ENCODE peak calls at places on chromosomes 5 and 9, in ten cellular contexts. R is CD4-positive, CD25-positive, alpha-beta regulatory T cell; A is spleen; K is aorta; O is ELR; J is H4; B is stimulated activated CD8-positive, alpha-beta memory T cell treated with anti-CD3 and anti-CD28 coated beads, Interleukin-2, amount 100 ng/mL, for 1 hour; M is H7; Y is activated gamma-delta T cell treated with Interleukin-2 at 50 U/mL for 16 hours; P is A172. I is an unnamed sample.

GRCh38 chr5:172102251-172102870 is 85.7 kb downstream of the STK10 start:
- DNase-seq in K (peak; percentile 72), Y (no peak), A (peak; percentile 79), R (no peak), P (peak; percentile 37), B (no peak), M (peak; percentile 28), O (no peak), J (no peak), I (no peak)

GRCh38 chr5:32934529-32934928 is 223.4 kb downstream of the NPR3 start:
- DNase-seq in Y (no peak), R (no peak), B (no peak), J (no peak), P (no peak), K (no peak), M (no peak), A (no peak), O (no peak), I (no peak)

GRCh38 chr5:148904440-148904839 is 78.0 kb downstream of the ADRB2 start:
- DNase-seq in B (no peak), A (no peak), J (no peak), R (no peak), P (no peak), O (no peak), Y (no peak), M (no peak), K (peak; percentile 83), I (peak; percentile 21)

GRCh38 chr9:4353236-4353635 is 53.4 kb upstream of the GLIS3 start:
- DNase-seq in B (no peak), Y (no peak), R (no peak), P (no peak), O (no peak), J (no peak), K (no peak), M (no peak), A (no peak), I (no peak)

GRCh38 chr9:69157751-69158466 is 16.2 kb upstream of the TJP2 start:
- DNase-seq in K (no peak), O (peak; percentile 84), R (no peak), B (no peak), A (no peak), J (no peak), M (no peak), Y (no peak), P (peak; percentile 75), I (no peak)

GRCh38 chr9:130770679-130771442 is 64.2 kb upstream of the ABL1 start:
- DNase-seq in R (peak; percentile 61), P (peak; percentile 27), A (no peak), B (no peak), M (peak; percentile 61), K (no peak), Y (no peak), O (peak; percentile 80), J (peak; percentile 48), I (no peak)

GRCh38 chr9:121976751-121977150 is 116.4 kb downstream of the TTLL11 start:
- DNase-seq in A (no peak), Y (no peak), O (peak; percentile 84), P (peak; percentile 80), R (no peak), M (no peak), J (no peak), K (no peak), B (no peak), I (no peak)

GRCh38 chr9:77375956-77376532 is 198.7 kb downstream of the VPS13A start:
- DNase-seq in P (no peak), M (peak; percentile 12), B (no peak), R (no peak), J (no peak), A (no peak), O (no peak), Y (no peak), K (no peak), I (no peak)

GRCh38 chr5:61304611-61305369 is 27.3 kb upstream of the ZSWIM6 start:
- DNase-seq in P (peak; percentile 90), B (no peak), O (peak; percentile 98), R (no peak), J (peak; percentile 77), M (no peak), Y (no peak), A (no peak), K (no peak), I (no peak)

GRCh38 chr9:115208503-115208902 is 90.5 kb upstream of the TNC start:
- DNase-seq in R (no peak), K (no peak), Y (no peak), M (no peak), A (no peak), J (peak; percentile 57), B (no peak), O (peak; percentile 83), P (peak; percentile 23), I (no peak)

GRCh38 chr5:156764149-156764548 is 85.9 kb upstream of the PPP1R2B start:
- DNase-seq in P (no peak), A (no peak), B (no peak), M (no peak), Y (no peak), R (no peak), J (no peak), K (no peak), O (no peak), I (no peak)

GRCh38 chr5:6496207-6496584 is 47.5 kb downstream of the UBE2QL1 start:
- DNase-seq in J (peak; percentile 48), R (peak; percentile 35), A (no peak), O (no peak), P (peak; percentile 20), K (no peak), B (no peak), Y (no peak), M (no peak), I (no peak)

GRCh38 chr5:57298295-57298984 is 124.6 kb downstream of the GPBP1 start:
- DNase-seq in M (peak; percentile 33), Y (peak; percentile 87), A (peak; percentile 78), K (peak; percentile 86), P (peak; percentile 83), J (peak; percentile 75), O (peak; percentile 88), R (peak; percentile 86), B (peak; percentile 56), I (peak; percentile 35)

GRCh38 chr5:36006161-36006560 is 15.0 kb upstream of the UGT3A1 start:
- DNase-seq in P (no peak), R (no peak), J (no peak), M (no peak), O (no peak), B (no peak), K (no peak), A (no peak), Y (no peak), I (no peak)

GRCh38 chr9:80410106-80410505 is 838.3 kb downstream of the TLE4 start:
- DNase-seq in B (no peak), A (no peak), M (peak; percentile 28), K (no peak), J (no peak), R (no peak), O (no peak), Y (no peak), P (no peak), I (peak; percentile 12)

GRCh38 chr5:104494043-104494442 is 931.5 kb upstream of the NUDT12 start:
- DNase-seq in O (peak; percentile 8), M (no peak), Y (no peak), P (no peak), J (no peak), A (no peak), R (no peak), K (no peak), B (no peak), I (no peak)

GRCh38 chr9:34611811-34612787 is at the start of gene RPP25L:
- DNase-seq in R (peak; percentile 88), K (peak; percentile 95), Y (peak; percentile 81), A (peak; percentile 94), O (peak; percentile 90), M (peak; percentile 98), P (peak; percentile 52), J (peak; percentile 67), B (peak; percentile 64), I (peak; percentile 80)

GRCh38 chr9:32918628-32919027 is 82.8 kb downstream of the APTX start:
- DNase-seq in Y (no peak), P (no peak), B (no peak), J (no peak), O (no peak), A (no peak), M (no peak), K (no peak), R (no peak), I (no peak)

GRCh38 chr9:120351106-120351505 is 228.9 kb downstream of the CDK5RAP2 start:
- DNase-seq in R (no peak), P (no peak), M (no peak), O (no peak), B (no peak), Y (no peak), K (no peak), J (no peak), A (no peak), I (no peak)

GRCh38 chr9:28583832-28584231 is 1010.6 kb upstream of the C9orf72 start:
- DNase-seq in B (no peak), O (no peak), A (no peak), J (no peak), K (no peak), P (no peak), Y (no peak), R (no peak), M (no peak), I (no peak)

GRCh38 chr5:158463971-158464370 is 605.0 kb upstream of the CLINT1 start:
- DNase-seq in J (no peak), R (no peak), A (no peak), M (no peak), B (no peak), Y (no peak), O (no peak), P (no peak), K (no peak), I (no peak)

GRCh38 chr5:17343675-17344074 is 126.2 kb downstream of the BASP1 start:
- DNase-seq in P (peak; percentile 84), J (peak; percentile 96), O (peak; percentile 76), Y (no peak), A (no peak), B (no peak), R (no peak), M (no peak), K (no peak), I (no peak)

GRCh38 chr5:57436586-57436985 is 46.0 kb downstream of the ACTBL2 start:
- DNase-seq in J (no peak), B (no peak), A (no peak), M (no peak), K (no peak), P (no peak), R (no peak), O (no peak), Y (no peak), I (no peak)

GRCh38 chr5:132215329-132215728 is 12.3 kb downstream of the P4HA2 start:
- DNase-seq in B (no peak), P (peak; percentile 98), O (peak; percentile 98), R (no peak), Y (no peak), K (peak; percentile 97), J (peak; percentile 98), M (no peak), A (peak; percentile 74), I (peak; percentile 86)

GRCh38 chr9:27382308-27382707 is 85.4 kb upstream of the EQTN start:
- DNase-seq in Y (no peak), M (no peak), R (no peak), O (no peak), B (no peak), K (no peak), P (no peak), J (no peak), A (no peak), I (no peak)

GRCh38 chr9:36136277-36136893 is at the start of gene GLIPR2:
- DNase-seq in J (peak; percentile 45), M (peak; percentile 96), O (peak; percentile 79), K (peak; percentile 93), B (peak; percentile 62), A (peak; percentile 97), P (peak; percentile 37), R (peak; percentile 86), Y (peak; percentile 74), I (peak; percentile 28)